ENCODE peak calls at places on chromosomes 7 and 10, in eight cellular contexts. One of them, this sample, is unnamed.

GRCh38 chr10:51196508-51197175 is 122.4 kb downstream of the PRKG1 start:
- DNase-seq in HTR-8/SVneo: no peak
- DNase-seq in heart left ventricle: no peak
- DNase-seq in anterior cingulate cortex: no peak
- DNase-seq in H9: no peak
- DNase-seq in hepatic stellate cell: no peak
- DNase-seq in spleen: no peak
- DNase-seq in OCI-M1: no peak
- DNase-seq in this sample: no peak

GRCh38 chr7:128409435-128410091 is at the start of gene IMPDH1:
- DNase-seq in H9: peak
- DNase-seq in HTR-8/SVneo: peak
- DNase-seq in hepatic stellate cell: peak
- DNase-seq in spleen: peak
- DNase-seq in anterior cingulate cortex: peak
- DNase-seq in OCI-M1: peak
- DNase-seq in heart left ventricle: peak
- DNase-seq in this sample: peak

GRCh38 chr7:7157177-7157886 is 25.0 kb upstream of the C1GALT1 start:
- DNase-seq in H9: no peak
- DNase-seq in spleen: no peak
- DNase-seq in HTR-8/SVneo: no peak
- DNase-seq in OCI-M1: peak
- DNase-seq in anterior cingulate cortex: no peak
- DNase-seq in hepatic stellate cell: peak
- DNase-seq in heart left ventricle: no peak
- DNase-seq in this sample: no peak

GRCh38 chr7:55073051-55073511 is 54.3 kb downstream of the EGFR start:
- DNase-seq in spleen: no peak
- DNase-seq in OCI-M1: no peak
- DNase-seq in HTR-8/SVneo: no peak
- DNase-seq in heart left ventricle: no peak
- DNase-seq in hepatic stellate cell: peak
- DNase-seq in H9: no peak
- DNase-seq in anterior cingulate cortex: no peak
- DNase-seq in this sample: peak

GRCh38 chr10:109929501-109930219 is 6.3 kb upstream of the XPNPEP1 start:
- DNase-seq in OCI-M1: no peak
- DNase-seq in H9: no peak
- DNase-seq in heart left ventricle: no peak
- DNase-seq in hepatic stellate cell: no peak
- DNase-seq in anterior cingulate cortex: no peak
- DNase-seq in spleen: no peak
- DNase-seq in HTR-8/SVneo: no peak
- DNase-seq in this sample: no peak

GRCh38 chr7:29977926-29978652 is 11.5 kb downstream of the SCRN1 start:
- DNase-seq in OCI-M1: peak
- DNase-seq in heart left ventricle: no peak
- DNase-seq in anterior cingulate cortex: no peak
- DNase-seq in spleen: no peak
- DNase-seq in hepatic stellate cell: no peak
- DNase-seq in H9: peak
- DNase-seq in HTR-8/SVneo: no peak
- DNase-seq in this sample: no peak

GRCh38 chr7:132077986-132078385 is 498.3 kb downstream of the PLXNA4 start:
- DNase-seq in H9: no peak
- DNase-seq in HTR-8/SVneo: no peak
- DNase-seq in heart left ventricle: no peak
- DNase-seq in OCI-M1: no peak
- DNase-seq in anterior cingulate cortex: no peak
- DNase-seq in hepatic stellate cell: no peak
- DNase-seq in spleen: no peak
- DNase-seq in this sample: no peak

GRCh38 chr10:127932521-127933270 is 25.8 kb downstream of the PTPRE start:
- DNase-seq in spleen: no peak
- DNase-seq in H9: no peak
- DNase-seq in HTR-8/SVneo: no peak
- DNase-seq in OCI-M1: no peak
- DNase-seq in hepatic stellate cell: no peak
- DNase-seq in anterior cingulate cortex: peak
- DNase-seq in heart left ventricle: no peak
- DNase-seq in this sample: no peak

GRCh38 chr7:105673367-105674188 is 92.3 kb upstream of the EFCAB10 start:
- DNase-seq in HTR-8/SVneo: no peak
- DNase-seq in heart left ventricle: no peak
- DNase-seq in spleen: no peak
- DNase-seq in hepatic stellate cell: no peak
- DNase-seq in OCI-M1: no peak
- DNase-seq in H9: no peak
- DNase-seq in anterior cingulate cortex: no peak
- DNase-seq in this sample: peak

GRCh38 chr7:55554055-55554454 is 18.2 kb downstream of the VOPP1 start:
- DNase-seq in anterior cingulate cortex: no peak
- DNase-seq in hepatic stellate cell: no peak
- DNase-seq in spleen: no peak
- DNase-seq in heart left ventricle: no peak
- DNase-seq in OCI-M1: peak
- DNase-seq in H9: no peak
- DNase-seq in HTR-8/SVneo: no peak
- DNase-seq in this sample: no peak

GRCh38 chr10:116444527-116445142 is 17.0 kb downstream of the PNLIPRP3 start:
- DNase-seq in OCI-M1: peak
- DNase-seq in H9: peak
- DNase-seq in hepatic stellate cell: no peak
- DNase-seq in spleen: no peak
- DNase-seq in HTR-8/SVneo: peak
- DNase-seq in heart left ventricle: no peak
- DNase-seq in anterior cingulate cortex: no peak
- DNase-seq in this sample: peak

GRCh38 chr10:133475821-133476640 is 22.3 kb downstream of the SCART1 start:
- DNase-seq in heart left ventricle: no peak
- DNase-seq in spleen: no peak
- DNase-seq in hepatic stellate cell: no peak
- DNase-seq in H9: no peak
- DNase-seq in OCI-M1: no peak
- DNase-seq in HTR-8/SVneo: no peak
- DNase-seq in anterior cingulate cortex: no peak
- DNase-seq in this sample: no peak

GRCh38 chr7:41696323-41696916 is 6.5 kb downstream of the INHBA start:
- DNase-seq in OCI-M1: peak
- DNase-seq in HTR-8/SVneo: peak
- DNase-seq in spleen: peak
- DNase-seq in H9: peak
- DNase-seq in hepatic stellate cell: no peak
- DNase-seq in heart left ventricle: peak
- DNase-seq in anterior cingulate cortex: peak
- DNase-seq in this sample: peak

GRCh38 chr10:69336952-69337311 is 58.6 kb downstream of the HK1 start:
- DNase-seq in OCI-M1: no peak
- DNase-seq in hepatic stellate cell: no peak
- DNase-seq in anterior cingulate cortex: no peak
- DNase-seq in spleen: no peak
- DNase-seq in heart left ventricle: no peak
- DNase-seq in HTR-8/SVneo: no peak
- DNase-seq in H9: no peak
- DNase-seq in this sample: no peak

GRCh38 chr10:73920084-73920483 is 9.2 kb downstream of the PLAU start:
- DNase-seq in OCI-M1: peak
- DNase-seq in anterior cingulate cortex: no peak
- DNase-seq in spleen: no peak
- DNase-seq in hepatic stellate cell: no peak
- DNase-seq in HTR-8/SVneo: no peak
- DNase-seq in heart left ventricle: peak
- DNase-seq in H9: no peak
- DNase-seq in this sample: no peak